ENCODE peak calls at places on chromosomes 11 and 22, in nine cellular contexts. Z is iPS-NIHi11; U is GM23248; H is stimulated activated CD8-positive, alpha-beta memory T cell treated with anti-CD3 and anti-CD28 coated beads, Interleukin-12 subunit alpha, Interleukin-12 subunit beta, amount 100 ng/mL, for 1 hour; V is nucleus accumbens; C is GM03348; T is amniotic stem cell; N is CD4-positive, alpha-beta T cell; P is EL. D is an unnamed sample.

GRCh38 chr11:6737872-6738466 is 33.8 kb downstream of the OR2AG2 start:
- DNase-seq in Z (peak; percentile 51), U (peak; percentile 59), H (peak; percentile 53), V (no peak), C (peak; percentile 57), T (peak; percentile 12), N (peak; percentile 50), P (peak; percentile 51), D (peak; percentile 48)

GRCh38 chr11:103528046-103528445 is 418.8 kb downstream of the DYNC2H1 start:
- DNase-seq in Z (no peak), U (no peak), H (no peak), V (no peak), C (no peak), T (no peak), N (no peak), P (no peak), D (no peak)

GRCh38 chr11:11989774-11990744 is 18.4 kb downstream of the DKK3 start:
- DNase-seq in Z (no peak), U (peak; percentile 51), H (no peak), V (no peak), C (no peak), T (no peak), N (no peak), P (no peak), D (no peak)

GRCh38 chr11:28170759-28171158 is 62.6 kb downstream of the METTL15 start:
- DNase-seq in Z (no peak), U (no peak), H (no peak), V (no peak), C (no peak), T (no peak), N (no peak), P (no peak), D (no peak)

GRCh38 chr11:32186118-32186517 is 95.2 kb downstream of the RCN1 start:
- DNase-seq in Z (no peak), U (no peak), H (no peak), V (no peak), C (no peak), T (no peak), N (no peak), P (no peak), D (no peak)

GRCh38 chr22:44452531-44453420 is 45.3 kb downstream of the RTL6 start:
- DNase-seq in Z (no peak), U (no peak), H (no peak), V (no peak), C (no peak), T (no peak), N (no peak), P (no peak), D (peak; percentile 22)

GRCh38 chr11:103047837-103048236 is 44.1 kb downstream of the DCUN1D5 start:
- DNase-seq in Z (no peak), U (peak; percentile 25), H (no peak), V (no peak), C (peak; percentile 21), T (no peak), N (no peak), P (peak; percentile 6), D (no peak)

GRCh38 chr11:16860632-16861031 is 122.2 kb downstream of the C11orf58 start:
- DNase-seq in Z (no peak), U (no peak), H (no peak), V (no peak), C (no peak), T (no peak), N (no peak), P (no peak), D (no peak)

GRCh38 chr11:69131644-69132300 is 24.0 kb upstream of the SMIM38 start:
- DNase-seq in Z (peak; percentile 87), U (peak; percentile 79), H (no peak), V (peak; percentile 4), C (peak; percentile 91), T (peak; percentile 41), N (no peak), P (peak; percentile 75), D (peak; percentile 63)

GRCh38 chr11:35748644-35749043 is 86.1 kb downstream of the TRIM44 start:
- DNase-seq in Z (no peak), U (no peak), H (no peak), V (no peak), C (no peak), T (no peak), N (no peak), P (no peak), D (no peak)

GRCh38 chr11:35127619-35128018 is 11.4 kb upstream of the CD44 start:
- DNase-seq in Z (no peak), U (no peak), H (no peak), V (no peak), C (no peak), T (no peak), N (no peak), P (no peak), D (no peak)

GRCh38 chr22:42799462-42800405 is 57.3 kb downstream of the ARFGAP3 start:
- DNase-seq in Z (peak; percentile 58), U (peak; percentile 33), H (no peak), V (no peak), C (no peak), T (no peak), N (no peak), P (no peak), D (peak; percentile 25)

D was measured in D341Med.